ENCODE peak calls at places on chromosomes 6 and 20, in nine cellular contexts. Z, L, C, V, W, T, U, G and D are unnamed samples.

GRCh38 chr6:170420264-170420663 is 113.7 kb downstream of the FAM120B start:
- DNase-seq in Z (no peak), L (no peak), C (no peak), V (no peak), W (no peak), T (no peak), U (no peak), G (no peak), D (no peak)

GRCh38 chr6:129069006-129069405 is 186.1 kb downstream of the LAMA2 start:
- DNase-seq in Z (no peak), L (no peak), C (peak; percentile 8), V (no peak), W (no peak), T (no peak), U (no peak), G (no peak), D (no peak)

GRCh38 chr20:58645277-58645968 is 5.7 kb upstream of the STX16 start:
- DNase-seq in Z (no peak), L (no peak), C (peak; percentile 22), V (no peak), W (no peak), T (no peak), U (no peak), G (no peak), D (peak; percentile 99)

GRCh38 chr6:144594571-144594970 is 309.4 kb downstream of the UTRN start:
- DNase-seq in Z (no peak), L (no peak), C (no peak), V (no peak), W (no peak), T (no peak), U (no peak), G (no peak), D (no peak)

GRCh38 chr6:14177413-14178082 is 60.0 kb downstream of the CD83 start:
- DNase-seq in Z (no peak), L (no peak), C (peak; percentile 14), V (no peak), W (no peak), T (no peak), U (no peak), G (no peak), D (no peak)

GRCh38 chr6:11202513-11203305 is 29.8 kb downstream of the NEDD9 start:
- DNase-seq in Z (no peak), L (peak; percentile 70), C (no peak), V (no peak), W (peak; percentile 70), T (no peak), U (no peak), G (no peak), D (no peak)

GRCh38 chr20:46073443-46073842 is 16.3 kb downstream of the NCOA5 start:
- DNase-seq in Z (no peak), L (no peak), C (no peak), V (no peak), W (no peak), T (no peak), U (no peak), G (no peak), D (no peak)

GRCh38 chr6:159969204-159969912 is 476 bp downstream of the IGF2R start:
- DNase-seq in Z (peak; percentile 77), L (peak; percentile 78), C (peak; percentile 69), V (peak; percentile 35), W (peak; percentile 65), T (no peak), U (peak; percentile 62), G (no peak), D (no peak)

GRCh38 chr6:46453756-46454316 is 37.4 kb downstream of the RCAN2 start:
- DNase-seq in Z (no peak), L (no peak), C (peak; percentile 46), V (no peak), W (no peak), T (no peak), U (no peak), G (no peak), D (peak; percentile 24)

GRCh38 chr6:14722704-14723103 is 523.2 kb upstream of the JARID2 start:
- DNase-seq in Z (no peak), L (no peak), C (no peak), V (no peak), W (no peak), T (no peak), U (no peak), G (no peak), D (no peak)

GRCh38 chr20:50041238-50041915 is 58.6 kb downstream of the SNAI1 start:
- DNase-seq in Z (no peak), L (no peak), C (no peak), V (peak; percentile 88), W (no peak), T (no peak), U (no peak), G (peak; percentile 15), D (no peak)

GRCh38 chr20:11108102-11108842 is 434.5 kb upstream of the JAG1 start:
- DNase-seq in Z (no peak), L (no peak), C (peak; percentile 36), V (no peak), W (peak; percentile 20), T (no peak), U (no peak), G (no peak), D (no peak)

GRCh38 chr20:15682690-15683089 is 890.6 kb downstream of the KIF16B start:
- DNase-seq in Z (no peak), L (no peak), C (peak; percentile 2), V (no peak), W (no peak), T (no peak), U (no peak), G (no peak), D (peak; percentile 60)

GRCh38 chr6:25223421-25224052 is 55.6 kb upstream of the CARMIL1 start:
- DNase-seq in Z (peak; percentile 64), L (peak; percentile 77), C (peak; percentile 79), V (peak; percentile 79), W (peak; percentile 80), T (peak; percentile 61), U (peak; percentile 84), G (peak; percentile 63), D (peak; percentile 82)

GRCh38 chr6:32982084-32982701 is 13.8 kb downstream of the BRD2 start:
- DNase-seq in Z (no peak), L (no peak), C (peak; percentile 41), V (peak; percentile 52), W (no peak), T (no peak), U (no peak), G (no peak), D (peak; percentile 19)

GRCh38 chr20:37401282-37401929 is 55.5 kb downstream of the SRC start:
- DNase-seq in Z (no peak), L (no peak), C (no peak), V (no peak), W (no peak), T (no peak), U (no peak), G (no peak), D (no peak)

GRCh38 chr20:58213112-58213511 is 15.3 kb downstream of the ANKRD60 start:
- DNase-seq in Z (peak; percentile 62), L (peak; percentile 34), C (peak; percentile 68), V (no peak), W (no peak), T (no peak), U (no peak), G (no peak), D (peak; percentile 34)

GRCh38 chr6:24227556-24227955 is 101.5 kb downstream of the NRSN1 start:
- DNase-seq in Z (no peak), L (peak; percentile 7), C (no peak), V (no peak), W (peak; percentile 17), T (no peak), U (no peak), G (no peak), D (no peak)

GRCh38 chr6:51350308-51350904 is 531.7 kb downstream of the TFAP2B start:
- DNase-seq in Z (no peak), L (no peak), C (peak; percentile 18), V (peak; percentile 6), W (peak; percentile 15), T (no peak), U (peak; percentile 10), G (no peak), D (peak; percentile 45)

DNA sequence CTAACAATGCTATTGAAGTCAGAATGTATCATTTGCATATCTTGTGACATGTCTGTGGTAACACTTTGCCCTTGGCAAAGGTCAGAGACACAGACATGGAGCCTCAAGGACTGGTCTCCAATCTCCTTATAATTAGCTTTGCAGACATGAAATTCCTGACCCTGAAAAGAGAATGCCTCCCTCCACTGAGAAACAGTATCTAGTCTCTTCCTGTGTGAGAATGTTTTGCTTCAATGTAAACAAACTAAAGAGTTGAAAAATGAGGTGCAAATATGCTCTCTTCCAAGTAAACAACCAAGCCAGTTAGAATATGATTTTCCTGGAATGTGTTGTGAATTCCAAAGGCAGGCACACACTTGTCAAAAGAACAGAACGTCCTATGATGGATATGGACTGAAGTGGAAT is 407.1 kb upstream of the MARCKS start:
- DNase-seq in Z (no peak), L (no peak), C (peak; percentile 19), V (no peak), W (no peak), T (no peak), U (no peak), G (no peak), D (no peak)
- H2AFZ ChIP-seq in Z (no peak overlapping the region), L (no peak overlapping the region), C (no peak overlapping the region), V (no peak overlapping the region), W (no peak overlapping the region), T (no peak overlapping the region), U (no peak overlapping the region), G (no peak overlapping the region), D (no peak overlapping the region)

GRCh38 chr6:149233056-149233715 is 84.3 kb upstream of the TAB2 start:
- DNase-seq in Z (no peak), L (no peak), C (peak; percentile 91), V (no peak), W (no peak), T (peak; percentile 95), U (peak; percentile 38), G (no peak), D (peak; percentile 94)
- TF ChIP-seq EZH2phosphoT487 in Z (no peak), L (no peak), C (peak; percentile 87), V (no peak), W (no peak), T (no peak), U (no peak), G (no peak), D (no peak)

DNA sequence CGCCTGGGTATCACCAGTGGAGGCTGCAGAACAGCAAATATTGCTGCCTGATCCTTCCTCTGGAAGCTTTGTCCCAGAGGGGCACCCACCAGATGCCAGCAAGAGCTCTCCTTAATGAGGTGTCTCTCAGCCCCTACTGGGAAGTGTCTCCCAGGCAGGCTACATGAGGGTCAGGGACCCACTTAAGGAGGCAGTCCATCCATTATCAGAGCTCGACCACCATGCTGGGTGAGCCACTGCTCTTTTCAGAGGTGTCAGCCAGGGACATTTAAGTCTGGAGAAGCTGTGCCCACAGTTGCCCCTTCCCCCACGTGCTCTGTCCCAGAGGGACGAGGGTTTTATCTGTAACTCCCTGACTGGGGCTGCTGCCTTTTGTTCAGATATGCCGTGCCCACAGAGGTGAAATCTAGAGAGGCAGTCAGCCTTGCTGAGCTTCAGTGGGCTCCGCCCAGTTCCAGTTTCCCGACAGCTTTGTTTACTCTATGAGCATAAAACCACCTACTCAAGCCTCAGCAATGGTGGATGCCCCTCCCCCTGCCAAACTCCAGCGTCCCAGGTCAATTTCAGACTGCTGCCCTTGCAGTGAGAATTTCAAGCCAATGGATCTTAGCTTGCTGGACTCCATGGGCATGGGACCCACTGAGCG is 25.9 kb upstream of the AIG1 start:
- DNase-seq in Z (no peak), L (no peak), C (no peak), V (no peak), W (no peak), T (no peak), U (no peak), G (peak; percentile 14), D (peak; percentile 32)
- H2AFZ ChIP-seq in Z (no peak overlapping the region), L (no peak overlapping the region), C (no peak overlapping the region), V (no peak overlapping the region), W (no peak overlapping the region), T (no peak overlapping the region), U (no peak overlapping the region), G (no peak overlapping the region), D (no peak overlapping the region)

GRCh38 chr6:112457891-112458290 is 110.8 kb downstream of the RFPL4B start:
- DNase-seq in Z (no peak), L (no peak), C (peak; percentile 15), V (no peak), W (no peak), T (no peak), U (no peak), G (no peak), D (no peak)
- TF ChIP-seq EZH2phosphoT487 in Z (no peak), L (no peak), C (no peak), V (no peak), W (no peak), T (no peak), U (no peak), G (no peak), D (no peak)